ENCODE peak calls at places on chromosomes 3 and 15, in ten cellular contexts. F, N, E, D, G, U, K, Y, J and H are unnamed samples.

GRCh38 chr3:117786339-117786738 is 1076.8 kb downstream of the TUSC7 start:
- DNase-seq in F (no peak), N (no peak), E (no peak), D (no peak), G (no peak), U (no peak), K (no peak), Y (no peak), J (no peak), H (no peak)

GRCh38 chr15:52803543-52804306 is 13.6 kb upstream of the ONECUT1 start:
- DNase-seq in F (no peak), N (no peak), E (no peak), D (no peak), G (no peak), U (no peak), K (peak; percentile 18), Y (no peak), J (no peak), H (no peak)

GRCh38 chr3:174035317-174035886 is 637.9 kb downstream of the NLGN1 start:
- DNase-seq in F (no peak), N (no peak), E (no peak), D (no peak), G (no peak), U (no peak), K (no peak), Y (no peak), J (peak; percentile 5), H (no peak)

GRCh38 chr3:182248349-182248880 is 536.7 kb downstream of the SOX2 start:
- DNase-seq in F (no peak), N (no peak), E (peak; percentile 38), D (no peak), G (no peak), U (peak; percentile 56), K (no peak), Y (no peak), J (no peak), H (peak; percentile 14)

GRCh38 chr3:29804044-29804443 is 523.2 kb downstream of the RBMS3 start:
- DNase-seq in F (no peak), N (no peak), E (no peak), D (no peak), G (no peak), U (no peak), K (no peak), Y (no peak), J (no peak), H (no peak)

GRCh38 chr3:4147719-4148118 is 155.4 kb upstream of the SETMAR start:
- DNase-seq in F (no peak), N (no peak), E (no peak), D (no peak), G (no peak), U (no peak), K (no peak), Y (no peak), J (no peak), H (no peak)

GRCh38 chr3:112775011-112775742 is 71.5 kb downstream of the CD200R1L start:
- DNase-seq in F (no peak), N (no peak), E (no peak), D (no peak), G (no peak), U (peak; percentile 17), K (no peak), Y (peak; percentile 59), J (peak; percentile 86), H (no peak)

GRCh38 chr3:42652251-42652610 is 1.3 kb upstream of the ZBTB47 start:
- DNase-seq in F (no peak), N (no peak), E (no peak), D (no peak), G (no peak), U (no peak), K (no peak), Y (no peak), J (no peak), H (no peak)

GRCh38 chr3:10116138-10116460 is 624 bp downstream of the BRK1 start:
- DNase-seq in F (no peak), N (no peak), E (no peak), D (no peak), G (peak; percentile 12), U (peak; percentile 42), K (peak; percentile 44), Y (peak; percentile 25), J (peak; percentile 33), H (peak; percentile 6)

GRCh38 chr3:158672293-158673176 is at the start of gene LXN:
- DNase-seq in F (peak; percentile 91), N (peak; percentile 61), E (peak; percentile 94), D (peak; percentile 81), G (peak; percentile 96), U (peak; percentile 91), K (peak; percentile 89), Y (peak; percentile 81), J (peak; percentile 81), H (peak; percentile 96)

GRCh38 chr3:190339130-190339529 is 16.9 kb upstream of the CLDN1 start:
- DNase-seq in F (no peak), N (no peak), E (no peak), D (peak; percentile 56), G (no peak), U (peak; percentile 49), K (no peak), Y (peak; percentile 72), J (peak; percentile 41), H (no peak)
- TF ChIP-seq CTCF in F (peak; percentile 35), N (peak; percentile 36), E (no peak), D (peak; percentile 32), G (peak; percentile 5), U (peak; percentile 50), K (no peak), Y (peak; percentile 11), J (peak; percentile 29), H (peak; percentile 69)

DNA sequence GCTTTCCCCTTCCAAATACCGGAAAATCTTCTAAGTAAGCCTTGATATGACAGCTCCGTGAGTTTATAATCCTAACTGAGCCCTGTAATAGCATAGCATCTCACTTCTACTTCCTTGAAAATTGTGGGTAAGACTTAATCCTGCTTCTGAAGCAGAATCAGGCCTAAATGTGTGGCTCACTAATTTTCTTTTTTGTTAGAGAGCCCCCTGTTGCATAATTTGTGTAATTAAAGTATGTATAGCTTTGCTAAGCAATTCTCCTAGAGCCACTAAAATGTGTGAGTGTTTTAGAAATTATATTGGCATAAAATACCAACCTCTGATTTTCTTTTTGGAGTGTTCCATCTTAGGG is 304.4 kb downstream of the FGF12 start:
- DNase-seq in F (no peak), N (no peak), E (no peak), D (no peak), G (no peak), U (no peak), K (no peak), Y (no peak), J (peak; percentile 6), H (no peak)
- TF ChIP-seq CTCF in F (peak; percentile 58), N (peak; percentile 57), E (no peak), D (no peak), G (peak; percentile 28), U (peak; percentile 47), K (peak; percentile 39), Y (no peak), J (no peak), H (peak; percentile 50)

DNA sequence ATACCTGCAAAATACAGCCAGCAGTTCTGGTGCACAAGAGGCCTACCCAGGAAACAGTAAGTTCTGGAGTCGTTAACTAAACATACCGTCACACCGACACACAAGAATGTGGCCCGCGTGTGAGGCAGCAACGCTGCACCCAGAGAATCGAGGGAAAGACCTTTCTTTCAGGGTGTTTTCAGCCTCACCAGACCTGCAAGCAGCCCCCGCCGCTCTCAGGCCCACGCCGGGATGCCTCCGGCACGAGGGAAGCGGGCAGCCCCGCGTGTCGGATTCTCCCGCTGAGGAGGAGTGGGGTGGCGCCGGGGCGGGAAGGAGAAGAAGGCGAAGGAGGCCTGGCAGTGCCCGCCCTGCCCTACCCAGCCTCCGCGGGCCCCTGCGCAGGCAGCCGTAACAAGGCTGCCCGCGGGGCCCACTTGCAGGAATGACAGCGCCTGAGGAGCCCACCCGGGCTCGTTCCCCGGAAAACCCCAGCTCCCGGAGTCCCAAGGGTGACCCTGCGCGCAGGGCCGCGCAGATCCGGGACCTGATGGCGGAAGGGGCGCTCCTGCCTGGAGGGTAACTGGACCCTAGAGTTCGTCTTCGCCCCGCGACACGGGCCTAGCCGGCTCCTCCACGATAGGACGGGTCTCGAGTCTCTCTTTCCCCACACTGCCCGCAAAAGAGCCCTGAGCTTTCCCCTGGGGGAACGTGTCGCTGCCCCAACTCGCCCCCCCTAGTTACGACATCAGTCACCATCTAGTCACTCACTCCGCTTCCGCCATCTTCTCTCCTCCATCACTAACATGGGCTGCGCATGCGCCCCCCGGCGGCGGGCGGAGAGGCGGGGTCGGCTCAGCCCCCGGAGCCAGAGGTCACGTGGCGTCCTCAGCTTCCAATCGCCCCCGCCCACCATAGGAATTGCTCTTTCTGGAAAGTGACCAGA is at the start of gene PHC3:
- DNase-seq in F (peak; percentile 96), N (peak; percentile 86), E (peak; percentile 94), D (peak; percentile 97), G (peak; percentile 97), U (peak; percentile 93), K (peak; percentile 94), Y (peak; percentile 87), J (peak; percentile 90), H (peak; percentile 99)
- TF ChIP-seq CTCF in F (peak; percentile 14), N (no peak), E (no peak), D (no peak), G (no peak), U (no peak), K (no peak), Y (no peak), J (no peak), H (no peak)

GRCh38 chr15:99368743-99369142 is 117.5 kb downstream of the LRRC28 start:
- DNase-seq in F (no peak), N (no peak), E (no peak), D (no peak), G (no peak), U (no peak), K (no peak), Y (no peak), J (no peak), H (no peak)

GRCh38 chr15:99369250-99369649 is 118.0 kb downstream of the LRRC28 start:
- DNase-seq in F (no peak), N (no peak), E (no peak), D (no peak), G (no peak), U (no peak), K (no peak), Y (no peak), J (no peak), H (no peak)

GRCh38 chr15:99366013-99366412 is 114.7 kb downstream of the LRRC28 start:
- DNase-seq in F (no peak), N (no peak), E (no peak), D (no peak), G (no peak), U (no peak), K (no peak), Y (no peak), J (no peak), H (no peak)

DNA sequence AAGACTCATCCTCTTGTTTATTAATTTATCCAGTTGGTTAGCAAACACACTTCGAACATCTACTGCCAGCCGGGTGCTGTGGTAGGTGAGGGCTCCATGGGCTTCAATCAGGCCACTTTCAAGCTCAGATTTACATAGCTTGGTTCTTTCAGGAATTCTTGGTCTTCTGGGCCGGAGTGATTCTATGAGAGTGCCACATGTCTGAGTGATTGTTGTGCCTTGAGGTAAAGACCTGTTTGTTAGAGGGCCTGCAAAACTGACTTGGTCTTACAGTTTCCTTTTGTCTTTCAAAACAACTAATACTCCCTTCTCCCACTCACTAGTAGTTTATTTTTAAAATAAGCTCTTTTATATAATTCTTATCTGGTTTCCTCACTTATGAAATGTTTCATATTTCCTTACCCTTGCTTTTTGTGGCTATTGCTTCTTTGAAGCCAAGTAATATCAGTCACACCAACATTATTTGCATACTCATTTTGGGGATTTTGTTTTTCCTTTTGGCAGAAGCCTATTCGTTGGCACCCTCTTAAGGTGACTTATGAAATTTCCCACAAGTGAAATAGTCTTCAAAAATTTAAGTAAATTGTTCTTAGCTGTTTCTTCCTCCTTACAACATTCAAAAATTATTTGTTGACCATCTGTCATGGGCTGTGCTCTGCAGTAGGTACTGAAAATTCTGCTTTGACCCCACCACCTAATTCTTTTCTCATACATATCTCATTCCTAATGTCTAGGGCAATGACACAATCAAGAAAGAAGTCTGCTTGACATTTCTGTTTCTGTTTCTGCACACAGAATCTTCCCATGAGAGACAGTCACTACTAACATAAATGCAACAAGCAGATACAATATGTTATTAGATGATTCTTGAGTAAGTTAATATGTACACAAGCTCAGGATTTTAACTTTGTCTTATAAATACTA is 120.2 kb downstream of the LRRC28 start:
- DNase-seq in F (no peak), N (no peak), E (no peak), D (peak; percentile 29), G (no peak), U (no peak), K (no peak), Y (peak; percentile 5), J (peak; percentile 73), H (no peak)
- TF ChIP-seq CTCF in F (peak; percentile 71), N (no peak), E (no peak), D (peak; percentile 42), G (peak; percentile 46), U (peak; percentile 33), K (no peak), Y (no peak), J (peak; percentile 3), H (no peak)